ENCODE peak calls at places on chromosomes 4 and X, in four cellular contexts. T, S, Y and I are unnamed samples.

GRCh38 chr4:69470561-69470960 is 25.1 kb downstream of the UGT2B4 start:
- DNase-seq in T (no peak), S (no peak), Y (no peak), I (no peak)

GRCh38 chr4:12644261-12644660 is 839.9 kb downstream of the RAB28 start:
- DNase-seq in T (no peak), S (no peak), Y (no peak), I (no peak)

GRCh38 chr4:101279377-101279871 is 67.9 kb downstream of the PPP3CA start:
- DNase-seq in T (no peak), S (peak), Y (no peak), I (no peak)

GRCh38 chr4:128451270-128451905 is 163.8 kb upstream of the PGRMC2 start:
- DNase-seq in T (no peak), S (no peak), Y (no peak), I (no peak)

GRCh38 chr4:81142744-81143143 is 72.3 kb downstream of the PRKG2 start:
- DNase-seq in T (no peak), S (no peak), Y (no peak), I (no peak)

GRCh38 chr4:48910511-48910910 is 3.9 kb upstream of the OCIAD2 start:
- DNase-seq in T (no peak), S (no peak), Y (no peak), I (no peak)

GRCh38 chr4:115575851-115576250 is 462.4 kb upstream of the NDST4 start:
- DNase-seq in T (no peak), S (peak), Y (no peak), I (no peak)

GRCh38 chr4:52869196-52869595 is 7.1 kb downstream of the RASL11B start:
- DNase-seq in T (no peak), S (no peak), Y (peak), I (no peak)

GRCh38 chrX:107154787-107155620 is 36.4 kb upstream of the RBM41 start:
- DNase-seq in T (peak), S (no peak), Y (no peak), I (peak)

GRCh38 chr4:55121246-55121645 is 4.1 kb downstream of the KDR start:
- DNase-seq in T (no peak), S (no peak), Y (no peak), I (no peak)

GRCh38 chrX:153460826-153461225 is 9.6 kb downstream of the HAUS7 start:
- DNase-seq in T (peak), S (peak), Y (no peak), I (peak)

GRCh38 chrX:6574762-6575161 is 39.8 kb upstream of the VCX3A start:
- DNase-seq in T (no peak), S (no peak), Y (no peak), I (no peak)

GRCh38 chr4:89142691-89143669 is 31.6 kb downstream of the TIGD2 start:
- DNase-seq in T (no peak), S (no peak), Y (no peak), I (no peak)

GRCh38 chr4:97691111-97691605 is 452.1 kb downstream of the STPG2 start:
- DNase-seq in T (no peak), S (no peak), Y (no peak), I (no peak)

GRCh38 chr4:140351778-140352177 is 21.7 kb upstream of the SCOC start:
- DNase-seq in T (no peak), S (no peak), Y (no peak), I (no peak)

GRCh38 chr4:40233227-40233626 is 36.4 kb downstream of the RHOH start:
- DNase-seq in T (no peak), S (no peak), Y (no peak), I (no peak)

GRCh38 chr4:130210871-130211270 is 1114.9 kb downstream of the C4orf33 start:
- DNase-seq in T (no peak), S (peak), Y (no peak), I (no peak)

GRCh38 chrX:23736030-23736429 is 7.0 kb downstream of the ACOT9 start:
- DNase-seq in T (no peak), S (no peak), Y (no peak), I (no peak)

GRCh38 chrX:2629316-2630168 is 61.6 kb upstream of the CD99 start:
- DNase-seq in T (no peak), S (peak), Y (no peak), I (no peak)

GRCh38 chrX:107673933-107674479 is 45.7 kb downstream of the PRPS1 start:
- DNase-seq in T (peak), S (no peak), Y (no peak), I (peak)

GRCh38 chrX:69077895-69078455 is 87.3 kb downstream of the PJA1 start:
- DNase-seq in T (no peak), S (no peak), Y (no peak), I (no peak)

GRCh38 chr4:107640157-107640556 is 79.9 kb downstream of the PAPSS1 start:
- DNase-seq in T (no peak), S (no peak), Y (no peak), I (no peak)

GRCh38 chrX:31397119-31397518 is 325.3 kb upstream of the FTHL17 start:
- DNase-seq in T (no peak), S (peak), Y (no peak), I (no peak)

GRCh38 chrX:47156611-47157520 is 11.8 kb downstream of the RBM10 start:
- DNase-seq in T (no peak), S (no peak), Y (no peak), I (no peak)

GRCh38 chrX:13485167-13485566 is 84.2 kb upstream of the EGFL6 start:
- DNase-seq in T (no peak), S (peak), Y (no peak), I (no peak)

GRCh38 chr4:29319663-29320340 is 1400.4 kb upstream of the PCDH7 start:
- DNase-seq in T (no peak), S (no peak), Y (no peak), I (no peak)

GRCh38 chr4:123361195-123361861 is 35.3 kb upstream of the SPRY1 start:
- DNase-seq in T (no peak), S (peak), Y (no peak), I (no peak)

GRCh38 chr4:21728231-21728758 is 220.3 kb downstream of the KCNIP4 start:
- DNase-seq in T (no peak), S (no peak), Y (no peak), I (no peak)

GRCh38 chrX:21056636-21057035 is 317.6 kb upstream of the CNKSR2 start:
- DNase-seq in T (no peak), S (peak), Y (no peak), I (no peak)

GRCh38 chr4:145868637-145869409 is 69.8 kb downstream of the ZNF827 start:
- DNase-seq in T (no peak), S (no peak), Y (no peak), I (no peak)

GRCh38 chr4:185874516-185875230 is 62.7 kb upstream of the SORBS2 start:
- DNase-seq in T (no peak), S (peak), Y (no peak), I (no peak)

GRCh38 chr4:3615386-3616286 is 83.4 kb upstream of the LRPAP1 start:
- DNase-seq in T (no peak), S (no peak), Y (no peak), I (no peak)

GRCh38 chrX:150229481-150229880 is 133.6 kb upstream of the MAMLD1 start:
- DNase-seq in T (no peak), S (no peak), Y (no peak), I (no peak)

GRCh38 chr4:168220893-168221292 is 97.7 kb downstream of the DDX60 start:
- DNase-seq in T (no peak), S (no peak), Y (no peak), I (no peak)

GRCh38 chr4:178712486-178712885 is 1270.2 kb upstream of the AGA start:
- DNase-seq in T (no peak), S (no peak), Y (no peak), I (no peak)

GRCh38 chr4:149999485-150000074 is 78.7 kb upstream of the DCLK2 start:
- DNase-seq in T (no peak), S (peak), Y (peak), I (no peak)

GRCh38 chr4:152010680-152011079 is 249.9 kb upstream of the GATB start:
- DNase-seq in T (no peak), S (no peak), Y (no peak), I (no peak)

GRCh38 chr4:112714922-112715901 is 78.3 kb downstream of the LARP7 start:
- DNase-seq in T (no peak), S (no peak), Y (no peak), I (no peak)